ENCODE peak calls at places on chromosome 3, in four cellular contexts. One of them, this sample, is unnamed.
A peak's percentile ranks its signal among the peaks of the same experiment; 100 is the strongest.

GRCh38 chr3:4808637-4809036 is 170.6 kb upstream of the BHLHE40 start:
- DNase-seq in GM12891: no peak
- DNase-seq in stomach: no peak
- DNase-seq in A549: no peak
- DNase-seq in this sample: no peak

GRCh38 chr3:26964836-26965235 is 342.3 kb downstream of the LRRC3B start:
- DNase-seq in GM12891: no peak
- DNase-seq in stomach: no peak
- DNase-seq in A549: no peak
- DNase-seq in this sample: no peak

GRCh38 chr3:40719660-40720287 is 195.0 kb downstream of the ZNF621 start:
- DNase-seq in GM12891: no peak
- DNase-seq in stomach: no peak
- DNase-seq in A549: no peak
- DNase-seq in this sample: peak; percentile 60

GRCh38 chr3:153173758-153174516 is 11.9 kb downstream of the RAP2B start:
- DNase-seq in GM12891: no peak
- DNase-seq in stomach: no peak
- DNase-seq in A549: no peak
- DNase-seq in this sample: peak; percentile 31

GRCh38 chr3:3296858-3297430 is 117.5 kb upstream of the CRBN start:
- DNase-seq in GM12891: no peak
- DNase-seq in stomach: no peak
- DNase-seq in A549: no peak
- DNase-seq in this sample: no peak

GRCh38 chr3:99999541-99999940 is 114.8 kb downstream of the FILIP1L start:
- DNase-seq in GM12891: no peak
- DNase-seq in stomach: no peak
- DNase-seq in A549: no peak
- DNase-seq in this sample: no peak

GRCh38 chr3:124360626-124361025 is 368.7 kb upstream of the ROPN1 start:
- DNase-seq in GM12891: no peak
- DNase-seq in stomach: no peak
- DNase-seq in A549: no peak
- DNase-seq in this sample: no peak

GRCh38 chr3:177208746-177209145 is 11.5 kb upstream of the TBL1XR1 start:
- DNase-seq in GM12891: no peak
- DNase-seq in stomach: no peak
- DNase-seq in A549: no peak
- DNase-seq in this sample: no peak

GRCh38 chr3:97952280-97952679 is 20.0 kb downstream of the RIOX2 start:
- DNase-seq in GM12891: no peak
- DNase-seq in stomach: peak; percentile 32
- DNase-seq in A549: no peak
- DNase-seq in this sample: no peak

GRCh38 chr3:161212892-161213291 is 8.2 kb upstream of the NMD3 start:
- DNase-seq in GM12891: no peak
- DNase-seq in stomach: no peak
- DNase-seq in A549: no peak
- DNase-seq in this sample: no peak

GRCh38 chr3:83649692-83650091 is 1309.1 kb upstream of the CADM2 start:
- DNase-seq in GM12891: no peak
- DNase-seq in stomach: no peak
- DNase-seq in A549: no peak
- DNase-seq in this sample: no peak

GRCh38 chr3:106103383-106103782 is 234.6 kb upstream of the CBLB start:
- DNase-seq in GM12891: no peak
- DNase-seq in stomach: no peak
- DNase-seq in A549: no peak
- DNase-seq in this sample: no peak

GRCh38 chr3:97835761-97836160 is 13.9 kb downstream of the CRYBG3 start:
- DNase-seq in GM12891: no peak
- DNase-seq in stomach: no peak
- DNase-seq in A549: no peak
- DNase-seq in this sample: no peak

GRCh38 chr3:148074916-148075315 is 622.8 kb upstream of the AGTR1 start:
- DNase-seq in GM12891: no peak
- DNase-seq in stomach: no peak
- DNase-seq in A549: no peak
- DNase-seq in this sample: no peak

GRCh38 chr3:103295974-103296570 is 861.3 kb downstream of the ZPLD1 start:
- DNase-seq in GM12891: no peak
- DNase-seq in stomach: no peak
- DNase-seq in A549: no peak
- DNase-seq in this sample: no peak

GRCh38 chr3:172217877-172218276 is 178.5 kb downstream of the FNDC3B start:
- DNase-seq in GM12891: no peak
- DNase-seq in stomach: no peak
- DNase-seq in A549: no peak
- DNase-seq in this sample: no peak

GRCh38 chr3:123141276-123141675 is 60.5 kb upstream of the SEC22A start:
- DNase-seq in GM12891: no peak
- DNase-seq in stomach: no peak
- DNase-seq in A549: no peak
- DNase-seq in this sample: no peak

GRCh38 chr3:188780188-188781147 is 391.3 kb upstream of the TPRG1 start:
- DNase-seq in GM12891: no peak
- DNase-seq in stomach: no peak
- DNase-seq in A549: no peak
- DNase-seq in this sample: peak; percentile 21

GRCh38 chr3:62178739-62179600 is 194.4 kb downstream of the FEZF2 start:
- DNase-seq in GM12891: no peak
- DNase-seq in stomach: no peak
- DNase-seq in A549: no peak
- DNase-seq in this sample: no peak

GRCh38 chr3:185701891-185702563 is 115.9 kb downstream of the SENP2 start:
- DNase-seq in GM12891: no peak
- DNase-seq in stomach: no peak
- DNase-seq in A549: no peak
- DNase-seq in this sample: no peak

GRCh38 chr3:30607032-30607833 is 832 bp downstream of the TGFBR2 start:
- DNase-seq in GM12891: peak; percentile 25
- DNase-seq in stomach: peak; percentile 77
- DNase-seq in A549: no peak
- DNase-seq in this sample: peak; percentile 72
- TF ChIP-seq POLR2A in GM12891: no peak
- TF ChIP-seq POLR2A in stomach: no peak
- TF ChIP-seq POLR2A in A549: no peak
- TF ChIP-seq POLR2A in this sample: no peak

GRCh38 chr3:64239841-64240240 is 14.6 kb upstream of the PRICKLE2 start:
- DNase-seq in GM12891: no peak
- DNase-seq in stomach: no peak
- DNase-seq in A549: no peak
- DNase-seq in this sample: no peak

GRCh38 chr3:64237083-64237482 is 11.8 kb upstream of the PRICKLE2 start:
- DNase-seq in GM12891: no peak
- DNase-seq in stomach: no peak
- DNase-seq in A549: no peak
- DNase-seq in this sample: no peak

GRCh38 chr3:64240959-64241358 is 15.7 kb upstream of the PRICKLE2 start:
- DNase-seq in GM12891: no peak
- DNase-seq in stomach: no peak
- DNase-seq in A549: no peak
- DNase-seq in this sample: no peak

GRCh38 chr3:64240445-64240844 is 15.2 kb upstream of the PRICKLE2 start:
- DNase-seq in GM12891: no peak
- DNase-seq in stomach: no peak
- DNase-seq in A549: no peak
- DNase-seq in this sample: no peak

GRCh38 chr3:64238971-64239667 is 13.9 kb upstream of the PRICKLE2 start:
- DNase-seq in GM12891: no peak
- DNase-seq in stomach: peak; percentile 39
- DNase-seq in A549: peak; percentile 57
- DNase-seq in this sample: peak; percentile 79
- TF ChIP-seq POLR2A in GM12891: no peak
- TF ChIP-seq POLR2A in stomach: no peak
- TF ChIP-seq POLR2A in A549: no peak
- TF ChIP-seq POLR2A in this sample: no peak

DNA sequence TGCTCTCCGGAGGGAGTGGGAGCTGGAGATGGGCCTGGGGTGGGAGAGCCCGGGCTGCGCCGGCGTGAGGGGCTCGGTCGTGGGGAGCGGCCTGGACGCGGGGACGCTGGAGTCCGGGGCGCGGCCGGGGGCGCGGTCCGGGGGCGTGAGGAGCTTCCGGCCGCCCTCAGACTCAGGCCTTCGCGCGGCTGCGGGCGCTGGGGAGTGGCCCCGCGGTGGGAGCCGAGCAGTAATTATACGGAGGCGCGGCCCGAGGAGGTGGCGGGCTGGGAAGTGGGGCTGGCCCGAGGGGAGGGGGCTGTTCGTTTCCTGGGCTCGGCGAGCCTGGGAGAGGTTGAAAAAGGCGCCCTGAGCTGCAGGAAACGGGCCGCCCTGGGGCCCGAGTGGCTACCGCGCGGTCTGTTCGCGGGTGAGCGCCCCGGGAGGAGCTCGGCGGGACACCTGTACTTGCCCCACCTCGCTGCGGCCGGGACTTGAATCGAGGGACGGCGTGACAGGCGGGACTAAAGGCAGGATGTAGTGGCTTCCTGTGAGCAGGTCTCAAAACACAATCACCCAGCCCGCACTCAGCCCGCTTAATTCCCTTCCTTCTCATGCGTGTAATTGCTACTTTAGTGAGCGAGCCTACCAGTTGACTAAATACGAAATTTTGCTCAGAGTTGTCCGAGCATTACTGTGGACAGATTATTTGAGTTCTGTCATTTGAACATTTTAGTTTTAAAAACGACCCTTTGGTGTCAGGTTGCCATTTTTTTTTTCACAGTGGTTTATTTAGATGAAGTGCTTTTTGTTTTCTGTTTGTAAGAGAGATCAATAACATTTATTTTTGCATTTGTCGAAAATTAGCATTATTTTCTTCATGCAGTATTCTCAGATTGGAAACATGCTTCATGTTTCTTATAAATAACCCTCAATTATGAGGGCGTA is 855 bp downstream of the RASA2 start:
- DNase-seq in GM12891: peak; percentile 56
- DNase-seq in stomach: peak; percentile 87
- DNase-seq in A549: peak; percentile 54
- DNase-seq in this sample: peak; percentile 82
- TF ChIP-seq POLR2A in GM12891: no peak
- TF ChIP-seq POLR2A in stomach: no peak
- TF ChIP-seq POLR2A in A549: peak; percentile 31
- TF ChIP-seq POLR2A in this sample: no peak

GRCh38 chr3:144332866-144333265 is 361.2 kb downstream of the DIPK2A start:
- DNase-seq in GM12891: no peak
- DNase-seq in stomach: no peak
- DNase-seq in A549: no peak
- DNase-seq in this sample: no peak
- TF ChIP-seq POLR2A in GM12891: no peak
- TF ChIP-seq POLR2A in stomach: no peak
- TF ChIP-seq POLR2A in A549: no peak
- TF ChIP-seq POLR2A in this sample: no peak

DNA sequence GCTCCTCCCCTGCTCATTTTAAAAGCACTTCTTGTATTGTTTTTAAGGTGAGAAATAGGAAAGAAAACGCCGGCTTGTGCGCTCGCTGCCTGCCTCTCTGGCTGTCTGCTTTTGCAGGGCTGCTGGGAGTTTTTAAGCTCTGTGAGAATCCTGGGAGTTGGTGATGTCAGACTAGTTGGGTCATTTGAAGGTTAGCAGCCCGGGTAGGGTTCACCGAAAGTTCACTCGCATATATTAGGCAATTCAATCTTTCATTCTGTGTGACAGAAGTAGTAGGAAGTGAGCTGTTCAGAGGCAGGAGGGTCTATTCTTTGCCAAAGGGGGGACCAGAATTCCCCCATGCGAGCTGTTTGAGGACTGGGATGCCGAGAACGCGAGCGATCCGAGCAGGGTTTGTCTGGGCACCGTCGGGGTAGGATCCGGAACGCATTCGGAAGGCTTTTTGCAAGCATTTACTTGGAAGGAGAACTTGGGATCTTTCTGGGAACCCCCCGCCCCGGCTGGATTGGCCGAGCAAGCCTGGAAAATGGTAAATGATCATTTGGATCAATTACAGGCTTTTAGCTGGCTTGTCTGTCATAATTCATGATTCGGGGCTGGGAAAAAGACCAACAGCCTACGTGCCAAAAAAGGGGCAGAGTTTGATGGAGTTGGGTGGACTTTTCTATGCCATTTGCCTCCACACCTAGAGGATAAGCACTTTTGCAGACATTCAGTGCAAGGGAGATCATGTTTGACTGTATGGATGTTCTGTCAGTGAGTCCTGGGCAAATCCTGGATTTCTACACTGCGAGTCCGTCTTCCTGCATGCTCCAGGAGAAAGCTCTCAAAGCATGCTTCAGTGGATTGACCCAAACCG is at the start of gene RARB:
- DNase-seq in GM12891: no peak
- DNase-seq in stomach: peak; percentile 61
- DNase-seq in A549: peak; percentile 80
- DNase-seq in this sample: peak; percentile 62
- TF ChIP-seq POLR2A in GM12891: no peak
- TF ChIP-seq POLR2A in stomach: no peak
- TF ChIP-seq POLR2A in A549: peak; percentile 95
- TF ChIP-seq POLR2A in this sample: no peak

DNA sequence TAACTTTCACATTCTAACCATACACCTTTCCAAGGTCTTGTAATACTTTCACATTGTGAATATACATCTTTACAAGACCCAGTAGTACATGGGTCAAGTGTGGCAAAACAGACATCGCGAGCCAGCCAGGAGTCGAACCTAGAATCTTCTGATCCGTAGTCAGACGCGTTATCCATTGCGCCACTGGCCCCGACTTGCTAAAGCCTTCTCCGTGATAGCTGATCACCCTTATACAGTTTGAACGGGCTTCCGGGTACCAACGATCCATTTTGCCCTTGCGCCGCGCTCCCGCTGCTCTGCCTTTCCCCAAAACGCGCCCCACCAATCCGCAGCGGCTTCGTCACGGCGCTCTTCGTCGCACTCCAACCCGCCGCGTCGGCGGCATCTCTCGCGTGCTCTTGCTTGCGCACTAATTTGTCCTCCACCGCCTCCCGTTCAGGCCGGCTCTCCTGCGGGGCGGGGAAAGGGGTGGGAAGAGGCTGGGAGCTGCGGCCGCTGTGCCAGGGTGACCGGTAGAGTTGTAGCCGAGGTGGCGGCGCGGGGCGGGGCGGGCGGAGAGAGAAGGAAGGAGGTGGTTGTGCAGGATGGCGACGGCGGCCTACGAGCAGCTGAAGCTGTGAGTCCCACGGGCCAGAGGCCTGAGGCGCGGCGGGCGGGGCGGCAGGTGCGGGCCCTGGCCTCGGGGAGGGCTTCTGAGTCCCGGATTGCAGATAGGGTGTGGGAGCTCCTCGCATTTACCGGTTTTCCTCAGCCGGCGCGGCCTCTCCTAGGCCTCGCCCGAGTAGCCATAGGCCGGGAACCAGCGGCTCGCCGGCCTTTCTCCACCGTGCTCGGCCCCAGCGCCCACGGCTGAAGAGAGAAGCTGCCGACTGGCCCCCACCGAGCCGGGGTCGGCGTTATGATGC is at the start of gene SACM1L:
- DNase-seq in GM12891: peak; percentile 66
- DNase-seq in stomach: peak; percentile 98
- DNase-seq in A549: peak; percentile 72
- DNase-seq in this sample: peak; percentile 97
- TF ChIP-seq POLR2A in GM12891: no peak
- TF ChIP-seq POLR2A in stomach: peak; percentile 25
- TF ChIP-seq POLR2A in A549: peak; percentile 79
- TF ChIP-seq POLR2A in this sample: no peak